ENCODE peak calls at places on chromosomes 5 and 9, in six cellular contexts. Z, H, V, I, M and B are unnamed samples.

GRCh38 chr5:435961-436640 is 6.9 kb upstream of the EXOC3 start:
- DNase-seq in Z (no peak), H (peak; percentile 62), V (peak; percentile 63), I (no peak), M (no peak), B (no peak)

GRCh38 chr5:94395468-94395867 is 222.9 kb downstream of the KIAA0825 start:
- DNase-seq in Z (no peak), H (no peak), V (no peak), I (no peak), M (no peak), B (no peak)

GRCh38 chr5:132439521-132440206 is 50.9 kb downstream of the IRF1 start:
- DNase-seq in Z (peak; percentile 83), H (no peak), V (peak; percentile 46), I (peak; percentile 92), M (no peak), B (peak; percentile 85)

GRCh38 chr9:71783120-71783523 is 14.8 kb upstream of the CEMIP2 start:
- DNase-seq in Z (no peak), H (no peak), V (peak; percentile 65), I (no peak), M (no peak), B (no peak)

GRCh38 chr5:13448843-13449242 is 495.6 kb downstream of the DNAH5 start:
- DNase-seq in Z (no peak), H (no peak), V (no peak), I (no peak), M (no peak), B (no peak)

GRCh38 chr5:73435640-73436534 is 12.7 kb downstream of the FOXD1 start:
- DNase-seq in Z (no peak), H (peak; percentile 46), V (no peak), I (peak; percentile 35), M (no peak), B (no peak)

GRCh38 chr5:73312872-73313510 is 135.6 kb downstream of the FOXD1 start:
- DNase-seq in Z (no peak), H (no peak), V (no peak), I (no peak), M (no peak), B (no peak)

GRCh38 chr9:95406114-95406513 is 88.6 kb upstream of the FANCC start:
- DNase-seq in Z (no peak), H (no peak), V (no peak), I (no peak), M (no peak), B (peak; percentile 39)

GRCh38 chr5:160441352-160441781 is 19.7 kb downstream of the PTTG1 start:
- DNase-seq in Z (no peak), H (no peak), V (no peak), I (no peak), M (no peak), B (no peak)

GRCh38 chr9:7237473-7238243 is 479.9 kb downstream of the KDM4C start:
- DNase-seq in Z (no peak), H (no peak), V (no peak), I (peak; percentile 10), M (no peak), B (no peak)

GRCh38 chr9:77132991-77133390 is 44.3 kb upstream of the VPS13A start:
- DNase-seq in Z (no peak), H (no peak), V (no peak), I (no peak), M (no peak), B (no peak)

GRCh38 chr5:60978968-60979367 is 34.0 kb downstream of the NDUFAF2 start:
- DNase-seq in Z (no peak), H (no peak), V (no peak), I (no peak), M (no peak), B (no peak)

GRCh38 chr5:32342656-32343055 is 29.9 kb upstream of the MTMR12 start:
- DNase-seq in Z (no peak), H (no peak), V (no peak), I (no peak), M (no peak), B (no peak)

GRCh38 chr9:111632695-111633388 is 1.7 kb downstream of the DNAJC25 start:
- DNase-seq in Z (no peak), H (no peak), V (no peak), I (no peak), M (no peak), B (no peak)

GRCh38 chr9:98974994-98975712 is 31.4 kb downstream of the COL15A1 start:
- DNase-seq in Z (peak; percentile 81), H (peak; percentile 94), V (peak; percentile 84), I (peak; percentile 75), M (peak; percentile 87), B (no peak)

GRCh38 chr5:179866241-179867078 is 7.8 kb upstream of the MRNIP start:
- DNase-seq in Z (no peak), H (no peak), V (no peak), I (no peak), M (no peak), B (no peak)
- TF ChIP-seq CTCF in Z (no peak), H (no peak), V (peak; percentile 22), I (no peak), M (no peak), B (no peak)

GRCh38 chr9:110114888-110115259 is 93.1 kb downstream of the C9orf152 start:
- DNase-seq in Z (no peak), H (no peak), V (no peak), I (peak; percentile 53), M (no peak), B (no peak)

GRCh38 chr9:110114086-110114887 is 93.7 kb downstream of the C9orf152 start:
- DNase-seq in Z (no peak), H (no peak), V (no peak), I (no peak), M (no peak), B (no peak)

GRCh38 chr9:110115341-110115820 is 92.6 kb downstream of the C9orf152 start:
- DNase-seq in Z (peak; percentile 45), H (no peak), V (no peak), I (peak; percentile 65), M (no peak), B (no peak)

GRCh38 chr9:110115868-110116542 is 92.0 kb downstream of the C9orf152 start:
- DNase-seq in Z (no peak), H (no peak), V (peak; percentile 24), I (peak; percentile 68), M (no peak), B (no peak)

GRCh38 chr9:110116543-110116885 is 91.4 kb downstream of the C9orf152 start:
- DNase-seq in Z (no peak), H (no peak), V (peak; percentile 17), I (peak; percentile 81), M (no peak), B (no peak)
- TF ChIP-seq CTCF in Z (no peak), H (no peak), V (no peak), I (no peak), M (no peak), B (no peak)

GRCh38 chr5:178590141-178590923 is at the start of gene COL23A1:
- DNase-seq in Z (peak; percentile 59), H (peak; percentile 70), V (peak; percentile 40), I (peak; percentile 53), M (peak; percentile 24), B (no peak)
- TF ChIP-seq CTCF in Z (peak; percentile 58), H (peak; percentile 57), V (peak; percentile 85), I (peak; percentile 86), M (peak; percentile 90), B (peak; percentile 79)

GRCh38 chr5:138596105-138596987 is 21.1 kb upstream of the HSPA9 start:
- DNase-seq in Z (no peak), H (no peak), V (no peak), I (no peak), M (no peak), B (no peak)

GRCh38 chr5:138597660-138598400 is 22.6 kb upstream of the HSPA9 start:
- DNase-seq in Z (no peak), H (no peak), V (no peak), I (no peak), M (no peak), B (no peak)

GRCh38 chr5:138595396-138595795 is 20.2 kb upstream of the HSPA9 start:
- DNase-seq in Z (no peak), H (no peak), V (no peak), I (no peak), M (no peak), B (no peak)

GRCh38 chr5:138594305-138595058 is 19.3 kb upstream of the HSPA9 start:
- DNase-seq in Z (no peak), H (no peak), V (no peak), I (no peak), M (no peak), B (no peak)
- TF ChIP-seq CTCF in Z (no peak), H (no peak), V (peak; percentile 56), I (peak; percentile 44), M (peak; percentile 46), B (peak; percentile 20)